ENCODE peak calls at places on chromosome 4, in eight cellular contexts. One of them, this sample, is unnamed.

GRCh38 chr4:176575141-176575731 is 217.5 kb downstream of the VEGFC start:
- ATAC-seq in heart left ventricle: no peak
- ATAC-seq in HepG2: no peak
- ATAC-seq in HCT116: no peak
- ATAC-seq in body of pancreas: no peak
- ATAC-seq in GM12878: no peak
- ATAC-seq in IMR-90: peak
- ATAC-seq in upper lobe of left lung: no peak
- ATAC-seq in this sample: peak

GRCh38 chr4:77220841-77221613 is 64.0 kb downstream of the CCNG2 start:
- ATAC-seq in heart left ventricle: peak
- ATAC-seq in HepG2: no peak
- ATAC-seq in HCT116: no peak
- ATAC-seq in body of pancreas: no peak
- ATAC-seq in GM12878: no peak
- ATAC-seq in IMR-90: peak
- ATAC-seq in upper lobe of left lung: no peak
- ATAC-seq in this sample: no peak

GRCh38 chr4:185775792-185776555 is 36.0 kb downstream of the SORBS2 start:
- ATAC-seq in heart left ventricle: peak
- ATAC-seq in HepG2: no peak
- ATAC-seq in HCT116: no peak
- ATAC-seq in body of pancreas: no peak
- ATAC-seq in GM12878: no peak
- ATAC-seq in IMR-90: no peak
- ATAC-seq in upper lobe of left lung: no peak
- ATAC-seq in this sample: no peak

GRCh38 chr4:150986085-150986484 is 29.0 kb downstream of the LRBA start:
- ATAC-seq in heart left ventricle: no peak
- ATAC-seq in HepG2: no peak
- ATAC-seq in HCT116: no peak
- ATAC-seq in body of pancreas: no peak
- ATAC-seq in GM12878: peak
- ATAC-seq in IMR-90: no peak
- ATAC-seq in upper lobe of left lung: no peak
- ATAC-seq in this sample: no peak

GRCh38 chr4:182231503-182231902 is 11.7 kb upstream of the TENM3 start:
- ATAC-seq in heart left ventricle: no peak
- ATAC-seq in HepG2: no peak
- ATAC-seq in HCT116: no peak
- ATAC-seq in body of pancreas: no peak
- ATAC-seq in GM12878: no peak
- ATAC-seq in IMR-90: no peak
- ATAC-seq in upper lobe of left lung: no peak
- ATAC-seq in this sample: no peak

GRCh38 chr4:89598602-89599001 is 238.4 kb downstream of the SNCA start:
- ATAC-seq in heart left ventricle: no peak
- ATAC-seq in HepG2: peak
- ATAC-seq in HCT116: peak
- ATAC-seq in body of pancreas: no peak
- ATAC-seq in GM12878: peak
- ATAC-seq in IMR-90: peak
- ATAC-seq in upper lobe of left lung: no peak
- ATAC-seq in this sample: no peak

GRCh38 chr4:146699910-146700309 is 61.2 kb downstream of the POU4F2 start:
- ATAC-seq in heart left ventricle: no peak
- ATAC-seq in HepG2: no peak
- ATAC-seq in HCT116: no peak
- ATAC-seq in body of pancreas: no peak
- ATAC-seq in GM12878: no peak
- ATAC-seq in IMR-90: no peak
- ATAC-seq in upper lobe of left lung: no peak
- ATAC-seq in this sample: no peak

GRCh38 chr4:590313-590841 is 14.3 kb upstream of the TMEM271 start:
- ATAC-seq in heart left ventricle: no peak
- ATAC-seq in HepG2: no peak
- ATAC-seq in HCT116: no peak
- ATAC-seq in body of pancreas: no peak
- ATAC-seq in GM12878: no peak
- ATAC-seq in IMR-90: no peak
- ATAC-seq in upper lobe of left lung: no peak
- ATAC-seq in this sample: no peak

GRCh38 chr4:152590179-152591031 is 54.5 kb upstream of the FBXW7 start:
- ATAC-seq in heart left ventricle: no peak
- ATAC-seq in HepG2: no peak
- ATAC-seq in HCT116: no peak
- ATAC-seq in body of pancreas: no peak
- ATAC-seq in GM12878: peak
- ATAC-seq in IMR-90: peak
- ATAC-seq in upper lobe of left lung: peak
- ATAC-seq in this sample: peak

GRCh38 chr4:140243345-140243753 is 89.4 kb upstream of the MAML3 start:
- ATAC-seq in heart left ventricle: no peak
- ATAC-seq in HepG2: no peak
- ATAC-seq in HCT116: no peak
- ATAC-seq in body of pancreas: peak
- ATAC-seq in GM12878: peak
- ATAC-seq in IMR-90: no peak
- ATAC-seq in upper lobe of left lung: no peak
- ATAC-seq in this sample: no peak

GRCh38 chr4:155675709-155676429 is 9.2 kb downstream of the GUCY1A1 start:
- ATAC-seq in heart left ventricle: peak
- ATAC-seq in HepG2: no peak
- ATAC-seq in HCT116: no peak
- ATAC-seq in body of pancreas: peak
- ATAC-seq in GM12878: peak
- ATAC-seq in IMR-90: no peak
- ATAC-seq in upper lobe of left lung: no peak
- ATAC-seq in this sample: peak

GRCh38 chr4:118082182-118082581 is 47.9 kb downstream of the NDST3 start:
- ATAC-seq in heart left ventricle: no peak
- ATAC-seq in HepG2: no peak
- ATAC-seq in HCT116: no peak
- ATAC-seq in body of pancreas: no peak
- ATAC-seq in GM12878: no peak
- ATAC-seq in IMR-90: no peak
- ATAC-seq in upper lobe of left lung: no peak
- ATAC-seq in this sample: no peak

GRCh38 chr4:13706130-13706529 is 78.6 kb upstream of the BOD1L1 start:
- ATAC-seq in heart left ventricle: peak
- ATAC-seq in HepG2: no peak
- ATAC-seq in HCT116: no peak
- ATAC-seq in body of pancreas: no peak
- ATAC-seq in GM12878: no peak
- ATAC-seq in IMR-90: no peak
- ATAC-seq in upper lobe of left lung: no peak
- ATAC-seq in this sample: no peak

GRCh38 chr4:98110214-98110613 is 33.1 kb downstream of the STPG2 start:
- ATAC-seq in heart left ventricle: no peak
- ATAC-seq in HepG2: no peak
- ATAC-seq in HCT116: no peak
- ATAC-seq in body of pancreas: no peak
- ATAC-seq in GM12878: no peak
- ATAC-seq in IMR-90: no peak
- ATAC-seq in upper lobe of left lung: no peak
- ATAC-seq in this sample: no peak

GRCh38 chr4:108113229-108113628 is 55.5 kb downstream of the LEF1 start:
- ATAC-seq in heart left ventricle: no peak
- ATAC-seq in HepG2: no peak
- ATAC-seq in HCT116: no peak
- ATAC-seq in body of pancreas: no peak
- ATAC-seq in GM12878: no peak
- ATAC-seq in IMR-90: no peak
- ATAC-seq in upper lobe of left lung: no peak
- ATAC-seq in this sample: no peak

GRCh38 chr4:80926891-80927290 is 103.6 kb upstream of the BMP3 start:
- ATAC-seq in heart left ventricle: no peak
- ATAC-seq in HepG2: no peak
- ATAC-seq in HCT116: no peak
- ATAC-seq in body of pancreas: no peak
- ATAC-seq in GM12878: no peak
- ATAC-seq in IMR-90: no peak
- ATAC-seq in upper lobe of left lung: no peak
- ATAC-seq in this sample: no peak

GRCh38 chr4:118967393-118967792 is 78.7 kb downstream of the SYNPO2 start:
- ATAC-seq in heart left ventricle: no peak
- ATAC-seq in HepG2: no peak
- ATAC-seq in HCT116: no peak
- ATAC-seq in body of pancreas: no peak
- ATAC-seq in GM12878: peak
- ATAC-seq in IMR-90: peak
- ATAC-seq in upper lobe of left lung: no peak
- ATAC-seq in this sample: peak

GRCh38 chr4:169399976-169400767 is 129.4 kb upstream of the SH3RF1 start:
- ATAC-seq in heart left ventricle: no peak
- ATAC-seq in HepG2: no peak
- ATAC-seq in HCT116: no peak
- ATAC-seq in body of pancreas: no peak
- ATAC-seq in GM12878: peak
- ATAC-seq in IMR-90: no peak
- ATAC-seq in upper lobe of left lung: no peak
- ATAC-seq in this sample: no peak

GRCh38 chr4:8708401-8709021 is 115.9 kb downstream of the CPZ start:
- ATAC-seq in heart left ventricle: no peak
- ATAC-seq in HepG2: no peak
- ATAC-seq in HCT116: no peak
- ATAC-seq in body of pancreas: no peak
- ATAC-seq in GM12878: no peak
- ATAC-seq in IMR-90: no peak
- ATAC-seq in upper lobe of left lung: peak
- ATAC-seq in this sample: no peak

GRCh38 chr4:105836537-105836936 is 58.7 kb upstream of the NPNT start:
- ATAC-seq in heart left ventricle: no peak
- ATAC-seq in HepG2: no peak
- ATAC-seq in HCT116: no peak
- ATAC-seq in body of pancreas: no peak
- ATAC-seq in GM12878: peak
- ATAC-seq in IMR-90: no peak
- ATAC-seq in upper lobe of left lung: peak
- ATAC-seq in this sample: no peak

GRCh38 chr4:149176019-149176418 is 639.6 kb downstream of the IQCM start:
- ATAC-seq in heart left ventricle: no peak
- ATAC-seq in HepG2: no peak
- ATAC-seq in HCT116: no peak
- ATAC-seq in body of pancreas: no peak
- ATAC-seq in GM12878: no peak
- ATAC-seq in IMR-90: no peak
- ATAC-seq in upper lobe of left lung: peak
- ATAC-seq in this sample: no peak

GRCh38 chr4:173478884-173479283 is 51.1 kb downstream of the HAND2 start:
- ATAC-seq in heart left ventricle: no peak
- ATAC-seq in HepG2: no peak
- ATAC-seq in HCT116: no peak
- ATAC-seq in body of pancreas: no peak
- ATAC-seq in GM12878: no peak
- ATAC-seq in IMR-90: no peak
- ATAC-seq in upper lobe of left lung: no peak
- ATAC-seq in this sample: no peak
- H3K4me3 ChIP-seq in heart left ventricle: no peak
- H3K4me3 ChIP-seq in HepG2: no peak
- H3K4me3 ChIP-seq in HCT116: no peak
- H3K4me3 ChIP-seq in body of pancreas: no peak
- H3K4me3 ChIP-seq in GM12878: no peak
- H3K4me3 ChIP-seq in IMR-90: no peak
- H3K4me3 ChIP-seq in upper lobe of left lung: no peak
- H3K4me3 ChIP-seq in this sample: no peak

DNA sequence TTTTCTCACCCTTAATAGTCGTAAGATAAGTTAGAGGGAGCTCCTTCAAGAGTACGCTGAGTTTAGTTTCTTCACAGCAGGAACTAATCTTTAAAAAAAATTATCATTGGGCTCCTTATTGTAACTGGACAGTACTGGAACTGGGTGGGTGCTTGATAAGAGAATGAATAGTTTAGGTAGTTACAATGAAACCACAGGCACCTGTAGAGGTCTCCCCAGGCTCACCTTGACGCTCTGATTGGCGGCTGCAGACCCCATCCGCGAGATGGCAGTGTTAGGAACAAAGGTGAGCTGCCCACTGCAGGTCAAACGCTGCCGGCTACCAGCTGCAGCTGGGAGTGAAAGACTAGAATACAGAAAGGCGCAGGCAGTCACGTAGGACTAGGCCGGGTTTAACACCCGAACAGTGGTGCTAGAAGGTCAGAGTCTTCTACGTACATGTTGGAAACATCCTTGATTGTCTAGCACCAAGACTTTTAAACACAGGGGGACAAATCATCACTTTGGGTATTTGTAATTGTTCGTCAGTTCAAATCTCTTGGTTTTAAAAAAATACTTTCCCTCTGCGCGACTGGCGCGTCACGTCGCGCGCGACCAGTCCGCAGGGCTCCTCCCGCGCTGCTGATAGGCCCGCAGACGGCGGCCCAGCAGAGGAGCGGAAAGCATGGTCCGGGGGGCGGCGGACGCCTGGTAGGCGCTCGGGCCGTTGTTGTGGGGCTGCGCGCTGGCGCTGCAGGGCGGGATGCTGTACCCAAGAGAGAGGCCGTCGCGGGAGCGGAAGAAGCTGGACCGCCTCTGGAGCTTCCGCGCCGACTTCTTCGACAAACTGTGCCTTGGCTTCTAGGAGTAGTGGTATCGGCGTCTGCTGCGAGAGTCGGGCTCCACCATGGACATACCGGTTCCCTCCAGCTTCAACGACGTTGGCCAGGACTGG is 45.6 kb downstream of the SMARCA5 start:
- ATAC-seq in heart left ventricle: peak
- ATAC-seq in HepG2: peak
- ATAC-seq in HCT116: peak
- ATAC-seq in body of pancreas: peak
- ATAC-seq in GM12878: peak
- ATAC-seq in IMR-90: peak
- ATAC-seq in upper lobe of left lung: peak
- ATAC-seq in this sample: peak
- TF ChIP-seq POLR2A in heart left ventricle: no peak
- TF ChIP-seq POLR2A in HepG2: peak
- TF ChIP-seq POLR2A in HCT116: no peak
- TF ChIP-seq POLR2A in body of pancreas: peak
- TF ChIP-seq POLR2A in GM12878: peak
- TF ChIP-seq POLR2A in IMR-90: no peak
- TF ChIP-seq POLR2A in upper lobe of left lung: peak
- TF ChIP-seq POLR2A in this sample: no peak

DNA sequence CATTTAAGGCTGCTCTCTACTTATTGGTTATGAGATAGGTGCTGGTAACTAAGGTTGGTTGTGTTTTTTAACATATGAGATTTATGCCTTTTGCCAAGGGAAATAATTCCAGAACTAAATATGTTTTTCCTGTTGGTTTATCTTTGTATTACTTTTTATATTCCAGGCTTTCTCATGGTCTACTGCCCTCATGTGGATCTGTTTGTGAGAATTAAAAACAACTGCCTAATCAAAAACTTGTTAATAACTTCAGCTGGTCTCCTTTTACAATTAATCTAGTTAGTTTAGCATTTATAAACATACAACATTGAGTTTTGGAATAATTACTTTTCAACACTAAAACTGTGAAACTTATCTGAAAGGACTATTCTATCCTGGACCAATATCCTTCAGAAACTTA is 1208.3 kb downstream of the ADGRL3 start:
- ATAC-seq in heart left ventricle: no peak
- ATAC-seq in HepG2: no peak
- ATAC-seq in HCT116: no peak
- ATAC-seq in body of pancreas: no peak
- ATAC-seq in GM12878: no peak
- ATAC-seq in IMR-90: no peak
- ATAC-seq in upper lobe of left lung: no peak
- ATAC-seq in this sample: no peak
- TF ChIP-seq CTCF in heart left ventricle: peak
- TF ChIP-seq CTCF in HepG2: no peak
- TF ChIP-seq CTCF in HCT116: no peak
- TF ChIP-seq CTCF in body of pancreas: no peak
- TF ChIP-seq CTCF in GM12878: no peak
- TF ChIP-seq CTCF in IMR-90: no peak
- TF ChIP-seq CTCF in upper lobe of left lung: no peak
- TF ChIP-seq CTCF in this sample: no peak

GRCh38 chr4:159077702-159078495 is 25.0 kb upstream of the RAPGEF2 start:
- ATAC-seq in heart left ventricle: no peak
- ATAC-seq in HepG2: no peak
- ATAC-seq in HCT116: no peak
- ATAC-seq in body of pancreas: peak
- ATAC-seq in GM12878: peak
- ATAC-seq in IMR-90: no peak
- ATAC-seq in upper lobe of left lung: no peak
- ATAC-seq in this sample: no peak
- H3K4me3 ChIP-seq in heart left ventricle: no peak
- H3K4me3 ChIP-seq in HepG2: peak
- H3K4me3 ChIP-seq in HCT116: no peak
- H3K4me3 ChIP-seq in body of pancreas: no peak
- H3K4me3 ChIP-seq in GM12878: peak
- H3K4me3 ChIP-seq in IMR-90: no peak
- H3K4me3 ChIP-seq in upper lobe of left lung: no peak
- H3K4me3 ChIP-seq in this sample: no peak